ENCODE peak calls at places on chromosome 21, in four cellular contexts. One of them, this sample, is unnamed.

GRCh38 chr21:46082638-46083270 is 15.2 kb upstream of the COL6A2 start:
- DNase-seq in fibroblast of lung: no peak
- DNase-seq in osteocyte: peak; percentile 68
- DNase-seq in cardiac fibroblast: no peak
- DNase-seq in this sample: peak; percentile 66

GRCh38 chr21:25573409-25574206 is 33.7 kb downstream of the MRPL39 start:
- DNase-seq in fibroblast of lung: peak; percentile 98
- DNase-seq in osteocyte: no peak
- DNase-seq in cardiac fibroblast: peak; percentile 60
- DNase-seq in this sample: no peak

GRCh38 chr21:38660333-38661295 is 145.1 kb upstream of the ETS2 start:
- DNase-seq in fibroblast of lung: peak; percentile 11
- DNase-seq in osteocyte: peak; percentile 81
- DNase-seq in cardiac fibroblast: no peak
- DNase-seq in this sample: peak; percentile 80

GRCh38 chr21:21682172-21682571 is 684.0 kb downstream of the NCAM2 start:
- DNase-seq in fibroblast of lung: peak; percentile 86
- DNase-seq in osteocyte: no peak
- DNase-seq in cardiac fibroblast: peak; percentile 13
- DNase-seq in this sample: no peak

GRCh38 chr21:25997788-25998611 is 172.6 kb downstream of the APP start:
- DNase-seq in fibroblast of lung: no peak
- DNase-seq in osteocyte: no peak
- DNase-seq in cardiac fibroblast: no peak
- DNase-seq in this sample: no peak

GRCh38 chr21:29741761-29742160 is 198.0 kb downstream of the GRIK1 start:
- DNase-seq in fibroblast of lung: no peak
- DNase-seq in osteocyte: no peak
- DNase-seq in cardiac fibroblast: no peak
- DNase-seq in this sample: no peak

GRCh38 chr21:27070881-27071670 is 104.2 kb upstream of the ADAMTS5 start:
- DNase-seq in fibroblast of lung: no peak
- DNase-seq in osteocyte: no peak
- DNase-seq in cardiac fibroblast: no peak
- DNase-seq in this sample: no peak

GRCh38 chr21:31235671-31236450 is 108.2 kb downstream of the TIAM1 start:
- DNase-seq in fibroblast of lung: peak; percentile 71
- DNase-seq in osteocyte: no peak
- DNase-seq in cardiac fibroblast: peak; percentile 44
- DNase-seq in this sample: no peak

GRCh38 chr21:35328856-35329455 is 279.9 kb upstream of the RUNX1 start:
- DNase-seq in fibroblast of lung: no peak
- DNase-seq in osteocyte: no peak
- DNase-seq in cardiac fibroblast: no peak
- DNase-seq in this sample: no peak

GRCh38 chr21:27734146-27734545 is 767.3 kb upstream of the ADAMTS5 start:
- DNase-seq in fibroblast of lung: peak; percentile 64
- DNase-seq in osteocyte: no peak
- DNase-seq in cardiac fibroblast: peak; percentile 81
- DNase-seq in this sample: no peak

GRCh38 chr21:28540514-28540913 is 452.2 kb downstream of the LTN1 start:
- DNase-seq in fibroblast of lung: peak; percentile 79
- DNase-seq in osteocyte: no peak
- DNase-seq in cardiac fibroblast: peak; percentile 48
- DNase-seq in this sample: no peak

GRCh38 chr21:27258222-27258621 is 291.3 kb upstream of the ADAMTS5 start:
- DNase-seq in fibroblast of lung: no peak
- DNase-seq in osteocyte: no peak
- DNase-seq in cardiac fibroblast: no peak
- DNase-seq in this sample: no peak

GRCh38 chr21:14591277-14591876 is 45.3 kb upstream of the SAMSN1 start:
- DNase-seq in fibroblast of lung: no peak
- DNase-seq in osteocyte: no peak
- DNase-seq in cardiac fibroblast: no peak
- DNase-seq in this sample: no peak

GRCh38 chr21:16587671-16588379 is 858.0 kb downstream of the USP25 start:
- DNase-seq in fibroblast of lung: peak; percentile 73
- DNase-seq in osteocyte: no peak
- DNase-seq in cardiac fibroblast: peak; percentile 83
- DNase-seq in this sample: no peak

GRCh38 chr21:17821121-17821520 is 2.0 kb upstream of the C21orf91 start:
- DNase-seq in fibroblast of lung: no peak
- DNase-seq in osteocyte: no peak
- DNase-seq in cardiac fibroblast: no peak
- DNase-seq in this sample: no peak

GRCh38 chr21:21715286-21715969 is 717.2 kb downstream of the NCAM2 start:
- DNase-seq in fibroblast of lung: peak; percentile 98
- DNase-seq in osteocyte: no peak
- DNase-seq in cardiac fibroblast: peak; percentile 75
- DNase-seq in this sample: no peak

GRCh38 chr21:17823846-17824245 is 4.7 kb upstream of the C21orf91 start:
- DNase-seq in fibroblast of lung: no peak
- DNase-seq in osteocyte: no peak
- DNase-seq in cardiac fibroblast: no peak
- DNase-seq in this sample: no peak

GRCh38 chr21:18760247-18760646 is 356.7 kb upstream of the TMPRSS15 start:
- DNase-seq in fibroblast of lung: no peak
- DNase-seq in osteocyte: no peak
- DNase-seq in cardiac fibroblast: no peak
- DNase-seq in this sample: no peak

GRCh38 chr21:37478821-37479220 is 112.2 kb downstream of the DYRK1A start:
- DNase-seq in fibroblast of lung: no peak
- DNase-seq in osteocyte: no peak
- DNase-seq in cardiac fibroblast: no peak
- DNase-seq in this sample: no peak

GRCh38 chr21:28865488-28866186 is 127.0 kb downstream of the LTN1 start:
- DNase-seq in fibroblast of lung: no peak
- DNase-seq in osteocyte: no peak
- DNase-seq in cardiac fibroblast: no peak
- DNase-seq in this sample: no peak

GRCh38 chr21:20790113-20790512 is 208.1 kb upstream of the NCAM2 start:
- DNase-seq in fibroblast of lung: no peak
- DNase-seq in osteocyte: no peak
- DNase-seq in cardiac fibroblast: peak; percentile 7
- DNase-seq in this sample: no peak

GRCh38 chr21:32770514-32771133 is 931 bp downstream of the PAXBP1 start:
- DNase-seq in fibroblast of lung: no peak
- DNase-seq in osteocyte: no peak
- DNase-seq in cardiac fibroblast: peak; percentile 14
- DNase-seq in this sample: peak; percentile 75

GRCh38 chr21:32350981-32351380 is 41.8 kb downstream of the URB1 start:
- DNase-seq in fibroblast of lung: no peak
- DNase-seq in osteocyte: no peak
- DNase-seq in cardiac fibroblast: no peak
- DNase-seq in this sample: no peak

DNA sequence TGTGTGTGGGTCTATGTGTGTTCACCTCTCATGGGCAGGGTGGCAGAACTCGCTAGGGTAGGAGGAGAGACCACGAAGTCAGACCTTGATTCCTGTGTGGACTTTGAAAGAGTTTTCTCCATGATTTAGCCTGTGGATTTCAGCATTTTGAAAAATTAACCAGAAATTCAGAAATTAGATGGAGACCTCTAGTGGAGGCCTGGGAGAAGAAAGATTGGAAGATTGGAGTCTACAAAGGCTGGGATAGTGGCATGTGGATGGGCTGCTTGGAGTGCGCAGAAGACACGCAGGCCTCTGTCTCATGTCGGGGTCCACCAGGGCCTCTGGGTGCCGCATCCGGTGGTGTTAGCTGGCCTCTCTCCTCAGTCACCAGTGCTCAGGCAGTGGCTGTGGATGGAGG is 18.9 kb upstream of the IGSF5 start:
- DNase-seq in fibroblast of lung: no peak
- DNase-seq in osteocyte: no peak
- DNase-seq in cardiac fibroblast: no peak
- DNase-seq in this sample: no peak
- TF ChIP-seq CTCF in fibroblast of lung: peak; percentile 34
- TF ChIP-seq CTCF in osteocyte: no peak
- TF ChIP-seq CTCF in cardiac fibroblast: no peak
- TF ChIP-seq CTCF in this sample: no peak

DNA sequence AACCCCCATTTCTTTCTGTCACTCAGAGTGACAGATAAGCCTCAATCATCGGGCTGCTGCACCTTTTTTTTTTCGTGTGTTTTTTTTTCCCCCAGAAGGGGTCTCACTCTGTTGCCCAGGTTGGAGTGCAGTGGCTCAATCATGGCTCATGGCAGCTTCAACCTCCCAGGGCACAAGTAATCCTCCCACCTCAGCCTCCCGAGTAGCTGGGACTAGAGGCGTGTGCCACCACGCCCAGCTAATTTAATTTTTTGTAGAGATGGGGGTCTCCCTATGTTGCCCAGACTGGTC is 1.2 kb upstream of the TMPRSS2 start:
- DNase-seq in fibroblast of lung: no peak
- DNase-seq in osteocyte: no peak
- DNase-seq in cardiac fibroblast: no peak
- DNase-seq in this sample: no peak
- TF ChIP-seq CTCF in fibroblast of lung: no peak
- TF ChIP-seq CTCF in osteocyte: no peak
- TF ChIP-seq CTCF in cardiac fibroblast: no peak
- TF ChIP-seq CTCF in this sample: no peak

DNA sequence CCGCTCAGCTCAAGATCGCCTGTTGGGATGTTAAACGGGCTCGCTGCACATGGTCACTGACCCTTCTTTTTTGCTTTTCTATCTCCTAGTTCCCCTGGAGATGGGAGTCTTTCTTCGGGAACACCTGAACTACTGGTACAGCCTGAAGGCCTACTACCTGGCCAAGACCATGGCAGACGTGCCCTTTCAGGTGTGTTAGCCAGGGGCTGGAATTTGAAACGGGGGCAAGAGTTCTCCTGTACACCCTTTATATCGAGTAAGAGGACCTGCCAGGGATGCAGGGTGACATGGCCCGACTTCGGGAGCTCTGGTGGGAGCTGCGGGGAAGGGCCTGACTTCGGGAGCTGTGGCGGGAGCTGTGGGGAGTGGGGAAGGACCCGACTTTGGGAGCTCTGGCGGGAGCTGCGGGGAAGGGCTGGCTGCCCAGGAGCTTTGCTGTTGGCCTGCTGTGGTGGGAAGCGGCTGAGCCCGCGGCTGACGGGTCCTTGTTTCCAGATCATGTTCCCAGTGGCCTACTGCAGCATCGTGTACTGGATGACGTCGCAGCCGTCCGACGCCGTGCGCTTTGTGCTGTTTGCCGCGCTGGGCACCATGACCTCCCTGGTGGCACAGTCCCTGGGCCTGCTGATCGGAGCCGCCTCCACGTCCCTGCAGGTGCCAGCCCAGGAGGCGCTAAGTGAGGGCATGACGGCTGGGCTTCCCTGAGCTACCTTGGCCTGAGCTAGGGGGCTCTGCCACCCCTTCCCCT is 24.0 kb downstream of the TFF3 start:
- DNase-seq in fibroblast of lung: no peak
- DNase-seq in osteocyte: no peak
- DNase-seq in cardiac fibroblast: no peak
- DNase-seq in this sample: no peak
- TF ChIP-seq CTCF in fibroblast of lung: no peak
- TF ChIP-seq CTCF in osteocyte: no peak
- TF ChIP-seq CTCF in cardiac fibroblast: no peak
- TF ChIP-seq CTCF in this sample: no peak

GRCh38 chr21:23452384-23453083 is 2154.7 kb downstream of the MRPL39 start:
- DNase-seq in fibroblast of lung: no peak
- DNase-seq in osteocyte: no peak
- DNase-seq in cardiac fibroblast: no peak
- DNase-seq in this sample: no peak
- TF ChIP-seq CTCF in fibroblast of lung: no peak
- TF ChIP-seq CTCF in osteocyte: peak; percentile 33
- TF ChIP-seq CTCF in cardiac fibroblast: no peak
- TF ChIP-seq CTCF in this sample: no peak

GRCh38 chr21:34133802-34134201 is 60.4 kb downstream of the MRPS6 start:
- DNase-seq in fibroblast of lung: no peak
- DNase-seq in osteocyte: no peak
- DNase-seq in cardiac fibroblast: no peak
- DNase-seq in this sample: no peak
- TF ChIP-seq CTCF in fibroblast of lung: peak; percentile 26
- TF ChIP-seq CTCF in osteocyte: no peak
- TF ChIP-seq CTCF in cardiac fibroblast: peak; percentile 26
- TF ChIP-seq CTCF in this sample: no peak

GRCh38 chr21:43623588-43623987 is 35.7 kb downstream of the HSF2BP start:
- DNase-seq in fibroblast of lung: no peak
- DNase-seq in osteocyte: no peak
- DNase-seq in cardiac fibroblast: no peak
- DNase-seq in this sample: no peak

GRCh38 chr21:43619344-43619743 is 39.9 kb downstream of the HSF2BP start:
- DNase-seq in fibroblast of lung: no peak
- DNase-seq in osteocyte: no peak
- DNase-seq in cardiac fibroblast: no peak
- DNase-seq in this sample: no peak

GRCh38 chr21:43618940-43619339 is 40.3 kb downstream of the HSF2BP start:
- DNase-seq in fibroblast of lung: no peak
- DNase-seq in osteocyte: no peak
- DNase-seq in cardiac fibroblast: no peak
- DNase-seq in this sample: no peak

GRCh38 chr21:43622796-43623195 is 36.5 kb downstream of the HSF2BP start:
- DNase-seq in fibroblast of lung: no peak
- DNase-seq in osteocyte: no peak
- DNase-seq in cardiac fibroblast: no peak
- DNase-seq in this sample: no peak

DNA sequence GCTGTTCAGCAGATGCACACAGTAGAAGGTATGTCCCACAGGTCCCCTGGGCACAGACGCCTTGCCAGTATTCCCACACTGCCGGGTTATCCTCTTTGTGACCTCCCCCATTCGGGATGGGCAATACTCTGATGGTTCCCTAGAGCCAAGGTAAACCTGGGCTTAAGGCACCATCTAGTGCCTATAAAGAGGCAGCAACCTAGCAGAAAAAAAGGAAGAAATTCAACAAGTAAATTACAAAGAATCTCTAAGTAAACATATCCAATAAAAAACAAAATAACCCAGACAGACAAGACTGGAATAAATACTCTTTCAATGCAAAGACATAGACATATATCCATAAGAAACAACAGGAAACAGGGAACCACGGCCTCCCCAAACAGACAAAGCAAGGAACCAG is 39.4 kb downstream of the HSF2BP start:
- DNase-seq in fibroblast of lung: no peak
- DNase-seq in osteocyte: no peak
- DNase-seq in cardiac fibroblast: no peak
- DNase-seq in this sample: no peak
- TF ChIP-seq CTCF in fibroblast of lung: no peak
- TF ChIP-seq CTCF in osteocyte: peak; percentile 15
- TF ChIP-seq CTCF in cardiac fibroblast: peak; percentile 26
- TF ChIP-seq CTCF in this sample: no peak

GRCh38 chr21:44598031-44598430 is 2.4 kb upstream of the KRTAP10-7 start:
- DNase-seq in fibroblast of lung: peak; percentile 4
- DNase-seq in osteocyte: no peak
- DNase-seq in cardiac fibroblast: no peak
- DNase-seq in this sample: no peak

GRCh38 chr21:44593598-44594405 is 1.5 kb upstream of the KRTAP10-6 start:
- DNase-seq in fibroblast of lung: peak; percentile 1
- DNase-seq in osteocyte: peak; percentile 64
- DNase-seq in cardiac fibroblast: peak; percentile 5
- DNase-seq in this sample: no peak

GRCh38 chr21:44599264-44600029 is 950 bp upstream of the KRTAP10-7 start:
- DNase-seq in fibroblast of lung: no peak
- DNase-seq in osteocyte: peak; percentile 66
- DNase-seq in cardiac fibroblast: no peak
- DNase-seq in this sample: no peak

GRCh38 chr21:44594406-44594916 is 2.2 kb upstream of the KRTAP10-6 start:
- DNase-seq in fibroblast of lung: no peak
- DNase-seq in osteocyte: peak; percentile 63
- DNase-seq in cardiac fibroblast: no peak
- DNase-seq in this sample: no peak

GRCh38 chr21:44596068-44596725 is 3.9 kb upstream of the KRTAP10-6 start:
- DNase-seq in fibroblast of lung: peak; percentile 42
- DNase-seq in osteocyte: peak; percentile 57
- DNase-seq in cardiac fibroblast: no peak
- DNase-seq in this sample: no peak
- TF ChIP-seq CTCF in fibroblast of lung: no peak
- TF ChIP-seq CTCF in osteocyte: no peak
- TF ChIP-seq CTCF in cardiac fibroblast: no peak
- TF ChIP-seq CTCF in this sample: no peak